ENCODE peak calls at places on chromosomes 6 and 20, in four cellular contexts. G, L, Z and W are unnamed samples.

GRCh38 chr6:28558629-28559028 is 32.9 kb downstream of the GPX5 start:
- DNase-seq in G (no peak), L (no peak), Z (no peak), W (no peak)

GRCh38 chr20:47003223-47003622 is 108.6 kb downstream of the EYA2 start:
- DNase-seq in G (no peak), L (no peak), Z (no peak), W (peak)

GRCh38 chr6:57432162-57432561 is 114.7 kb downstream of the PRIM2 start:
- DNase-seq in G (no peak), L (peak), Z (no peak), W (no peak)

GRCh38 chr6:6772751-6773150 is 184.2 kb downstream of the LY86 start:
- DNase-seq in G (no peak), L (no peak), Z (no peak), W (no peak)

GRCh38 chr6:143058987-143059386 is 1.7 kb upstream of the AIG1 start:
- DNase-seq in G (no peak), L (peak), Z (no peak), W (no peak)

GRCh38 chr6:158066161-158066781 is 84.6 kb downstream of the SYNJ2 start:
- DNase-seq in G (no peak), L (no peak), Z (no peak), W (no peak)

GRCh38 chr20:54619181-54619580 is 143.8 kb downstream of the DOK5 start:
- DNase-seq in G (no peak), L (no peak), Z (no peak), W (no peak)

GRCh38 chr6:117840541-117840983 is 66.5 kb upstream of the SLC35F1 start:
- DNase-seq in G (peak), L (peak), Z (no peak), W (no peak)

GRCh38 chr6:143522034-143522600 is 10.6 kb upstream of the FUCA2 start:
- DNase-seq in G (no peak), L (no peak), Z (no peak), W (no peak)

GRCh38 chr6:158040051-158040803 is 58.6 kb downstream of the SYNJ2 start:
- DNase-seq in G (peak), L (peak), Z (no peak), W (peak)

DNA sequence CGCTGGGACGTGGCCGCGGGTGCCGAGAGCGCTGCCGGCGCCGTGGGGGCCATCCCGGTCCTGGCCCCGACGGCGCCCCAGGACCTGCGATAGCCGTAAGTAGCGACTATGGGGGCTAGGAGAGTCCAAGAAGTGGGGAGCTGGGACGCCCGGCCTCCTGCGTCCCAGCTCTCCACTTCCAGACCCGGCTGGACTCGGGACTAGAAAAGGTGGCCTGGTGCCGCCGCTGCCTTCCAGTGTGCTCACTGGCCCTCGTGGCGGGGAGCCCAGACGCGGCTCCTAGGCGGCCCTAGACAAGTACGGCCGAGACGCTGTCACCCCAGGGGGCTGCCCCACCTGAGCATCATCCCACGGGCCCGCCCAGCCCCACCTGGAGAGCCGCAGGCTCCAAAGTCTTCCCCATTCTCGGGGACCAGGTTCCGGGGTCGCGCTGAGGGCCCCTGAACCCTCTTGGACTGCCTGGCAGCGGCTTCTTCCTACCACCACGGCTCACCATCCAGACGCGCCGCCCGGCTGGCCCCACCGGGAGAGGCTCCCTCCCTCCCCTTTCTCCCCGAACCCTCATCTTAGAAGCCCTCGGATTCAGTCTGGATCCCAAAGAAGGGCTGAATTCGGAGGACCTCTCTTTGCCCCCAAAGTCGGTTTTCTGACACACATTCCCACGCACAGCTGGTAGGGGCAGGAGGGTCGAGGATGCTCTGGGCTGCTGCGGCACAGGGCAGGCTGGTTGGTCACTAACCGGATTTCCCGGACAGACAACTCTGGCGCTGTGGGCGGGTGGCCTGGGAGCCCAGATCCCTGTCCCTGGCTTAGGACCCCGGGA is 878 bp upstream of the MDFI start:
- DNase-seq in G (no peak), L (no peak), Z (no peak), W (no peak)
- TF ChIP-seq EZH2 in G (no peak), L (no peak), Z (peak), W (no peak)

GRCh38 chr20:62312662-62312977 is 9.8 kb downstream of the ADRM1 start:
- DNase-seq in G (no peak), L (no peak), Z (no peak), W (no peak)
- TF ChIP-seq RAD21 in G (no peak), L (no peak), Z (no peak), W (no peak)

DNA sequence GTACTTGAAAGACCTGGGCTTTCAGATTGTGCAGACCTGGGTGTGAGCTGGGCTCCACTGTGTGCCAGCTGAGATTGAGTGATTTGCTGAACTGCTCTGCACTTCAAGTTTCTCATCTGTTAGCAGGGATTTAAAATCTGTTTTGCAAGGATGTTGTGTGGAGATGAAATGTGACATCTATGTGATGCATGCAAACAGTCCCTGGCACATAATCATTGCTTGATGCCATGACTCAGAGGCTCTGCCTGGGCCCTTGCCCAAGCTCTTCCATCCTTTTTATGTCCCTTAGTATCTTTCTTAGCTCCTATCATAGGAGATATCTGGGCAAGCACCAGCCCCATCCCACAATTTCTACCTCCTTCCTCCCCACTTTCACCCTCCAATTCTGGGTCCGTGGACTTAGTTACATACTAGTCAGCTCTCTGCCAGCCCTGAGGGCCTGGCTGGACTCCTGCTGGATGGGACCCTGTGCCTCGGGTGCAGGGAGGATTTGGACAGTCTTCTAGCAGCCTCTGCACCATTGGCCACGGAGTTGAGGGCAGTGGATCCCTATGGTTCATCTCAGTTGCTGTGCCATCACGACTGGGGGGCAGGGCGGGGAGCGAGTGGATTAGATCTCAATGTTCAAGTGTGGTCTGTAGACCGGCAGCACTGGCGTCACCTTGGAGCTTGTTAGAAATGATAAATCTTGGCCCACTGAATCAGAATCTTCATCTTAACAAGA is 103.6 kb downstream of the MAP3K7 start:
- DNase-seq in G (peak), L (no peak), Z (no peak), W (no peak)
- TF ChIP-seq USF2 in G (no peak), L (no peak), Z (no peak), W (no peak)

GRCh38 chr20:62342910-62343309 is 24.2 kb downstream of the LAMA5 start:
- DNase-seq in G (no peak), L (peak), Z (no peak), W (no peak)
- TF ChIP-seq EZH2 in G (no peak), L (no peak), Z (no peak), W (no peak)

DNA sequence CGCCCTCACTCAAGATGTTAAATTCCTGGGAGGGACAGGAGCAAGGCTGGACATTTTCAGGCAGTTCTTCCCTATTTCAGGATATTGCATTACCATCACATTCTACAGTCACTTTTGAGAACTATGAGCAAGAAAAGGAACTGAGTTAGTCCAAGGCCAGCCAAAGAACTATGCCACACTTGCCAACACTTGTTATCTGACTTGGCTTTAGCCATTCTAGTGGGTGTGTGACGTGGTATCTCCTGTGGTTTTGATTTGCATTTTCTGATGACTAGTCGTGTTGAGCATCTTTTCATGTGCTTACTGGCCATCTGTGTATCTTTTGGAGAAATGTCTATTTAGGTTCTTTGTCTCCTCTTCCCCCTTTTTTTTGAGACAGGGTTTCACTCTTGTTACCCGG is 12.0 kb downstream of the XRN2 start:
- DNase-seq in G (no peak), L (no peak), Z (no peak), W (no peak)
- TF ChIP-seq RAD21 in G (no peak), L (no peak), Z (no peak), W (no peak)

GRCh38 chr6:66369407-66369806 is 662.4 kb upstream of the EYS start:
- DNase-seq in G (no peak), L (no peak), Z (no peak), W (no peak)
- TF ChIP-seq USF2 in G (no peak), L (no peak), Z (no peak), W (no peak)

DNA sequence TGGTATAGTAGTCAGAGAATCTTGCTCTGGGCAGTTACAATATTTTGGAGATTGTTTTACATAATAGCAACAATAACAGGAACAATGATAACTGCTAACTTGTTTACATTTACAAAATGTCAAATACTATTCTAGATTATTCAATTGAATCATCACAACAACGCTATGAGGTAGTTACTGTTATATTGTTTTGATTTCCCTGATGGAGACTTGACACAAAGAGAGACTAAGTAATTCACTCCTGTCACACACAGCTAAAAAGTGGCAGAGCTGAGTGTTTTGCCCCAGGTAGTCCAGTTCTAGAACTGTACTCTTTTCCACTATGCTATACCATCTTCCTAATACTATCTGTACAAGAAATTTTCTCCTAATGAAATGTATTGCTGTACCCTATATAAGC is 356.1 kb downstream of the LAMA2 start:
- DNase-seq in G (no peak), L (no peak), Z (no peak), W (no peak)
- TF ChIP-seq EZH2 in G (no peak), L (no peak), Z (no peak), W (no peak)

GRCh38 chr20:4959582-4959981 is 41.7 kb downstream of the SLC23A2 start:
- DNase-seq in G (no peak), L (no peak), Z (no peak), W (no peak)

GRCh38 chr20:4957939-4958362 is 43.4 kb downstream of the SLC23A2 start:
- DNase-seq in G (no peak), L (no peak), Z (no peak), W (no peak)

GRCh38 chr20:4957187-4957586 is 44.1 kb downstream of the SLC23A2 start:
- DNase-seq in G (no peak), L (no peak), Z (no peak), W (no peak)

GRCh38 chr20:4953881-4954280 is 47.4 kb downstream of the SLC23A2 start:
- DNase-seq in G (no peak), L (no peak), Z (no peak), W (no peak)

GRCh38 chr20:4956200-4956810 is 45.0 kb downstream of the SLC23A2 start:
- DNase-seq in G (peak), L (peak), Z (no peak), W (no peak)
- TF ChIP-seq RAD21 in G (peak), L (peak), Z (peak), W (peak)

GRCh38 chr20:63828545-63828944 is 2.5 kb downstream of the ZBTB46 start:
- DNase-seq in G (no peak), L (no peak), Z (no peak), W (no peak)
- TF ChIP-seq USF2 in G (no peak), L (no peak), Z (no peak), W (no peak)

GRCh38 chr20:36308986-36309385 is 2.8 kb downstream of the DLGAP4 start:
- DNase-seq in G (no peak), L (no peak), Z (no peak), W (no peak)

GRCh38 chr20:36305602-36306556 is at the start of gene DLGAP4:
- DNase-seq in G (peak), L (no peak), Z (no peak), W (no peak)

GRCh38 chr20:36308318-36308710 is 2.2 kb downstream of the DLGAP4 start:
- DNase-seq in G (no peak), L (no peak), Z (no peak), W (no peak)

GRCh38 chr20:36306557-36307411 is 645 bp downstream of the DLGAP4 start:
- DNase-seq in G (no peak), L (no peak), Z (no peak), W (no peak)

GRCh38 chr20:36307412-36308317 is 1.5 kb downstream of the DLGAP4 start:
- DNase-seq in G (peak), L (no peak), Z (no peak), W (no peak)
- TF ChIP-seq EZH2 in G (no peak), L (no peak), Z (peak), W (no peak)